ENCODE peak calls at places on chromosome 6, in nine cellular contexts. U, A, F, W, I, J, G, Z and Y are unnamed samples.

GRCh38 chr6:41780623-41781301 is at the start of gene PRICKLE4:
- DNase-seq in U (peak), A (no peak), F (no peak), W (no peak), I (peak), J (peak), G (no peak), Z (no peak), Y (no peak)

GRCh38 chr6:47631248-47632196 is 66.9 kb upstream of the ADGRF4 start:
- DNase-seq in U (peak), A (peak), F (peak), W (no peak), I (peak), J (no peak), G (peak), Z (no peak), Y (no peak)

GRCh38 chr6:114096553-114097172 is 125.7 kb upstream of the HDAC2 start:
- DNase-seq in U (peak), A (peak), F (no peak), W (no peak), I (peak), J (no peak), G (peak), Z (no peak), Y (no peak)

GRCh38 chr6:163094881-163095280 is 319.6 kb upstream of the QKI start:
- DNase-seq in U (no peak), A (no peak), F (no peak), W (no peak), I (no peak), J (no peak), G (no peak), Z (no peak), Y (no peak)

GRCh38 chr6:37483917-37484785 is 15.5 kb downstream of the CCDC167 start:
- DNase-seq in U (peak), A (peak), F (peak), W (peak), I (peak), J (peak), G (peak), Z (peak), Y (no peak)

GRCh38 chr6:12369781-12370262 is 79.7 kb downstream of the EDN1 start:
- DNase-seq in U (no peak), A (no peak), F (no peak), W (no peak), I (peak), J (no peak), G (peak), Z (no peak), Y (no peak)

GRCh38 chr6:28729501-28730402 is 194.0 kb downstream of the TRIM27 start:
- DNase-seq in U (no peak), A (no peak), F (no peak), W (no peak), I (no peak), J (no peak), G (no peak), Z (no peak), Y (no peak)

GRCh38 chr6:53718597-53719460 is 53.3 kb upstream of the KLHL31 start:
- DNase-seq in U (peak), A (peak), F (peak), W (no peak), I (peak), J (no peak), G (peak), Z (no peak), Y (no peak)

GRCh38 chr6:122730775-122731386 is 48.6 kb upstream of the FABP7 start:
- DNase-seq in U (peak), A (peak), F (no peak), W (no peak), I (peak), J (no peak), G (no peak), Z (no peak), Y (no peak)

GRCh38 chr6:93566285-93566684 is 146.9 kb upstream of the EPHA7 start:
- DNase-seq in U (no peak), A (no peak), F (no peak), W (no peak), I (no peak), J (no peak), G (no peak), Z (no peak), Y (no peak)

GRCh38 chr6:100435299-100435698 is 29.4 kb downstream of the SIM1 start:
- DNase-seq in U (no peak), A (no peak), F (no peak), W (no peak), I (peak), J (no peak), G (no peak), Z (no peak), Y (no peak)

GRCh38 chr6:157023958-157024357 is 246.8 kb downstream of the ARID1B start:
- DNase-seq in U (peak), A (no peak), F (no peak), W (no peak), I (no peak), J (no peak), G (no peak), Z (no peak), Y (no peak)